ENCODE peak calls at places on chromosome 13, in seven cellular contexts. H, J, L, A, G, K and D are unnamed samples.
A peak's percentile ranks its signal among the peaks of the same experiment; 100 is the strongest.

GRCh38 chr13:73625562-73626339 is 508.5 kb downstream of the KLF12 start:
- DNase-seq in H (no peak), J (no peak), L (no peak), A (no peak), G (no peak), K (no peak), D (no peak)

GRCh38 chr13:95644611-95645052 is at the start of gene DZIP1:
- DNase-seq in H (peak; percentile 90), J (no peak), L (no peak), A (no peak), G (no peak), K (peak; percentile 75), D (peak; percentile 12)

GRCh38 chr13:100881291-100881864 is 206.8 kb upstream of the TMTC4 start:
- DNase-seq in H (peak; percentile 49), J (no peak), L (no peak), A (no peak), G (no peak), K (no peak), D (no peak)

GRCh38 chr13:36217456-36217855 is 3.1 kb upstream of the SOHLH2 start:
- DNase-seq in H (no peak), J (no peak), L (no peak), A (no peak), G (no peak), K (no peak), D (no peak)

GRCh38 chr13:68927387-68928026 is 1180.1 kb upstream of the ATXN8OS start:
- DNase-seq in H (peak; percentile 6), J (peak; percentile 33), L (no peak), A (no peak), G (no peak), K (peak; percentile 12), D (peak; percentile 38)

GRCh38 chr13:112140366-112140765 is 73.4 kb downstream of the SOX1 start:
- DNase-seq in H (no peak), J (no peak), L (no peak), A (no peak), G (no peak), K (no peak), D (no peak)

GRCh38 chr13:37075164-37075563 is 15.7 kb upstream of the SUPT20H start:
- DNase-seq in H (no peak), J (no peak), L (no peak), A (no peak), G (no peak), K (no peak), D (no peak)

GRCh38 chr13:93249259-93249917 is 22.8 kb downstream of the GPC6 start:
- DNase-seq in H (no peak), J (no peak), L (no peak), A (no peak), G (no peak), K (peak; percentile 90), D (no peak)

GRCh38 chr13:107450931-107451330 is 764.4 kb downstream of the LIG4 start:
- DNase-seq in H (no peak), J (no peak), L (no peak), A (no peak), G (no peak), K (no peak), D (no peak)

GRCh38 chr13:41352935-41353801 is 42.1 kb downstream of the NAA16 start:
- DNase-seq in H (peak; percentile 55), J (peak; percentile 62), L (peak; percentile 30), A (peak; percentile 19), G (no peak), K (peak; percentile 35), D (peak; percentile 25)

GRCh38 chr13:45851171-45851889 is at the start of gene SIAH3:
- DNase-seq in H (peak; percentile 52), J (no peak), L (no peak), A (no peak), G (peak; percentile 63), K (no peak), D (no peak)

GRCh38 chr13:30039506-30039905 is 189.1 kb upstream of the UBL3 start:
- DNase-seq in H (no peak), J (no peak), L (no peak), A (no peak), G (no peak), K (no peak), D (no peak)

GRCh38 chr13:109989155-109989554 is 202.8 kb upstream of the IRS2 start:
- DNase-seq in H (no peak), J (no peak), L (no peak), A (no peak), G (no peak), K (no peak), D (no peak)

GRCh38 chr13:96768524-96768923 is 225.8 kb downstream of the OXGR1 start:
- DNase-seq in H (no peak), J (no peak), L (no peak), A (no peak), G (no peak), K (no peak), D (no peak)

GRCh38 chr13:77543711-77544110 is 8.2 kb downstream of the SCEL start:
- DNase-seq in H (no peak), J (no peak), L (no peak), A (no peak), G (no peak), K (no peak), D (no peak)

GRCh38 chr13:113596321-113597200 is 12.0 kb downstream of the TFDP1 start:
- DNase-seq in H (no peak), J (no peak), L (no peak), A (no peak), G (no peak), K (no peak), D (no peak)

GRCh38 chr13:48302920-48303330 is 626 bp upstream of the RB1 start:
- DNase-seq in H (no peak), J (peak; percentile 18), L (no peak), A (no peak), G (no peak), K (no peak), D (no peak)

GRCh38 chr13:26596458-26596857 is 39.0 kb downstream of the WASF3 start:
- DNase-seq in H (no peak), J (no peak), L (no peak), A (no peak), G (no peak), K (no peak), D (no peak)

DNA sequence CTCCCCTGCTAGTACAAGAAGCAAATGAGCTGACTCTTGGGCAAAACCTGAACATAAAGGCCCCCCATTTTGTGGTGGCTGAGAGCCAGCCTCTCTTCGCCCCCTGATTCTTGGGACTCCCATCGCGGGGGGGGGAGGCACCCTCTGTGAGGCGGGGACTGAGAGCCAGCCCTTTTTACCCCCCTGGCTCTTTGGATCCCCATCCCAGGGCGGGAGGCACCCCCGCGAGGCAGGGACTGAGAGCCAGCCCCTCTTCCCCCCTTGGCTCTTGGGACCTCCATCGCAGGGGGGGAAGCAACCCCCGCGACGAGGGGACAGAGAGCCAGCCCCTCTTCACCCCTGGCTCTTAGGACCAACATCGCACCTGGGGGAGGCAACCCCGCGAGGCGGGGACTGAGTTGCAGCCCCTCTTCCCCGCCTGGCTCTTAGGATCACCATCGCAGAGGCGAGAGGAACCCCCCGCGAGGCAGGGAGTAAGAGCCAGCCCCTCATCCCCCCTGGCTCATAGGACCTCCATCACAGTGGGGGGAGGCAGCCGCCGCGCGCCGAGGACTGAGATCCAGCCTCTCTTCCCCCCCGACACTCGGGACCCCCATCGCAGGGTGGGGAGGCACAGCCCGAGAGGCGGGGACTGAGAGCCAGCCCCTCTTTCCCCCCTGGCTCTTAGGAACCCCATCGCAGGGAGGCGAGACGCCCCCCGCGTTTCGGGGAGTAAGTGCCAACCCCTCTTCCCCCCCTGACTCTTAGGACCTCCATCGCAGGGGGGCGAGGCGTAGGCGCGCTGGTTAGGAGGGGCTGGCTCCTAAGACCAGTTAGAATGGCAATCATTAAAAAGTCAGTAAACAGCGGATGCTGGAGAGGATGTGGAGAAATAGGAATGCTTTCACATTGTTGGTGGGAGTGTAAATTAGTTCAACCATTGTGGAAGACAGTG is 2428.4 kb upstream of the PCDH20 start:
- DNase-seq in H (no peak), J (no peak), L (no peak), A (no peak), G (no peak), K (no peak), D (no peak)
- TF ChIP-seq SIN3A in H (no peak), J (no peak), L (no peak), A (no peak), G (no peak), K (no peak), D (no peak)

DNA sequence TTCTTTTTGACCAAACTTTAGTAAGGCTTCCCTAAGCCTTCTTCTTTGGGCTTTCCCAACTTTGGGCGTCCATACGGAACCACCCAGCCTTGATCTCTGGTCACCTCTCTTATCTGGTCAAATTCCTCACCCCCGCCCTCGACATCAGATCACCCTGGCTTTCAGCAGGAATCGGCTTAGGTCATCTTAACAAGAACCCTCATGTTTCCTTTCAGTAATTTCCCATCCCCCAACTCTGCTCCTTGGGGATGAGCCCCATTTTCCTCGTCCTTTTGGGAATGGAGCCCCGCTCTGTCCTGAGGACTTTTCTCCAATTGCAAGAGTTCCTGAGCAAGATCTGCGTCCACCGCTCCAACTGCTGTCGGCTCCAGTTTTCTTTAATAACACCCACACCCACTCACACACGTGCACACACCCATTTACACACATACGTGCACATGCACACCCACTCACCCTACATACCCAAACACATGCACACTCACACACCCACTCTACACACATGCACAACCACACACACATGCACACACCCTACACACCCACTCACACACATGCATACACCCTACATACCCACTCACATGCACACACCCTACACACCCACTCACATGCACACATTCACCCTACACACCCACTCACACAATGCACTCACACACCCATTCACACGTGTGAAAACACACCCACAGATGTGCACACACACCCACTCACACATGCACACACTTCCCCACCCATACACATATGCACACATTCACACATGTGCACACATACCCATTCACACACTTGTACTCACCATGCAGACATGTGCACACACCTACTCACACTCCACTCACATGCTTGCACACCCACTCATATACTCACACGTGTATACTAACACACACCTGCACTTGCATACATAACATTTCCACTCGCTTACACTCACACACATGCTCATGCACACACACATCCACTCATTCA is 87.0 kb upstream of the TM9SF2 start:
- DNase-seq in H (no peak), J (no peak), L (no peak), A (no peak), G (no peak), K (no peak), D (no peak)
- TF ChIP-seq SIN3A in H (no peak), J (no peak), L (no peak), A (no peak), G (no peak), K (no peak), D (no peak)

DNA sequence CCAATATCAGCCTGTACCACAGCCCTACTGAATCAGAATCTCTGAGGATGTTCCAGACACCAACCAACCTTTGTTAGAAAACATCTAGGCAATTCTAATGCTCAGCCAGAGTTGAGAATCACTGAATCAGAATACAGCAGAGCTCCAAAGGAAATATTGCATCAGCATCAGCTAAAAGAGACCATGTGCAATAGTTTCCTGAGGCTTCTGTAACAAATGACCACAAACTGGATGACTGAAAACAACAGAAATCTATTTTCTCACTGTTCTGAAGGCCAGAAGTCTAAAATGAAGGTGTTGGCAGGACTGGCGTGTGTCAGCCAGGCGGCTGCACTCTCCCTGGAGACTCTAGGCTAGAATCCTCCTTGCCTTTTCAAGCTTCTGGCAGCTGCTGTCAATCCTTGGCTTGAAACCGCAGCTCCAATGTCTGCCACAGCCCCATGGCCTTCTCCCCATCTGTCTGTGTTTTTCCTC is 1.2 kb upstream of the DCT start:
- DNase-seq in H (no peak), J (no peak), L (no peak), A (no peak), G (no peak), K (no peak), D (no peak)
- TF ChIP-seq SIN3A in H (no peak), J (no peak), L (no peak), A (no peak), G (no peak), K (no peak), D (no peak)

GRCh38 chr13:50309872-50310594 is 294.8 kb downstream of the KCNRG start:
- DNase-seq in H (no peak), J (no peak), L (no peak), A (no peak), G (no peak), K (peak; percentile 9), D (no peak)
- TF ChIP-seq SIN3A in H (no peak), J (no peak), L (no peak), A (no peak), G (no peak), K (no peak), D (no peak)